ENCODE peak calls at places on chromosomes 5 and 9, in ten cellular contexts. E, W, G, N, Q, S, U, H, R and L are unnamed samples.

GRCh38 chr5:73451218-73452130 is 2.9 kb upstream of the FOXD1 start:
- DNase-seq in E (peak; percentile 59), W (peak; percentile 57), G (no peak), N (peak; percentile 68), Q (peak; percentile 85), S (no peak), U (peak; percentile 60), H (peak; percentile 69), R (peak; percentile 45), L (peak; percentile 44)

GRCh38 chr5:168714046-168714445 is 134.9 kb upstream of the PANK3 start:
- DNase-seq in E (peak; percentile 47), W (no peak), G (no peak), N (no peak), Q (no peak), S (peak; percentile 15), U (no peak), H (no peak), R (no peak), L (no peak)

GRCh38 chr5:56003179-56003578 is 8.4 kb upstream of the IL6ST start:
- DNase-seq in E (peak; percentile 62), W (no peak), G (peak; percentile 66), N (peak; percentile 92), Q (no peak), S (peak; percentile 63), U (peak; percentile 66), H (no peak), R (no peak), L (no peak)

GRCh38 chr9:124869986-124870560 is 8.1 kb downstream of the ARPC5L start:
- DNase-seq in E (peak; percentile 37), W (peak; percentile 76), G (no peak), N (no peak), Q (no peak), S (no peak), U (peak; percentile 32), H (no peak), R (no peak), L (peak; percentile 56)

GRCh38 chr5:64884541-64884940 is 115.8 kb downstream of the CWC27 start:
- DNase-seq in E (no peak), W (no peak), G (no peak), N (no peak), Q (no peak), S (no peak), U (no peak), H (no peak), R (no peak), L (no peak)

GRCh38 chr9:114304416-114305188 is 18.3 kb upstream of the ORM1 start:
- DNase-seq in E (no peak), W (no peak), G (no peak), N (no peak), Q (no peak), S (peak; percentile 37), U (no peak), H (no peak), R (no peak), L (no peak)

GRCh38 chr9:16161469-16161868 is 608.6 kb downstream of the CCDC171 start:
- DNase-seq in E (no peak), W (no peak), G (no peak), N (no peak), Q (no peak), S (no peak), U (no peak), H (no peak), R (no peak), L (no peak)

GRCh38 chr5:159531554-159532105 is 201.3 kb upstream of the IL12B start:
- DNase-seq in E (no peak), W (no peak), G (no peak), N (no peak), Q (no peak), S (no peak), U (peak; percentile 36), H (no peak), R (no peak), L (no peak)

GRCh38 chr9:27394154-27394825 is 97.3 kb upstream of the EQTN start:
- DNase-seq in E (no peak), W (no peak), G (no peak), N (no peak), Q (no peak), S (no peak), U (peak; percentile 30), H (no peak), R (no peak), L (no peak)

GRCh38 chr5:172322028-172322965 is 38.7 kb upstream of the UBTD2 start:
- DNase-seq in E (no peak), W (no peak), G (no peak), N (no peak), Q (no peak), S (peak; percentile 5), U (no peak), H (no peak), R (no peak), L (no peak)

GRCh38 chr9:98009926-98010325 is 26.8 kb downstream of the ANP32B start:
- DNase-seq in E (peak; percentile 18), W (no peak), G (no peak), N (no peak), Q (no peak), S (no peak), U (no peak), H (no peak), R (no peak), L (no peak)

GRCh38 chr5:107377277-107377609 is 293.5 kb downstream of the EFNA5 start:
- DNase-seq in E (no peak), W (no peak), G (no peak), N (no peak), Q (no peak), S (no peak), U (no peak), H (no peak), R (no peak), L (no peak)
- H3K4me1 ChIP-seq in E (peaks cover 5% of the 10 kb centered on the region), W (no peaks in the 10 kb centered on the region), G (peaks cover 10% of the 10 kb centered on the region), N (peaks cover 53% of the 10 kb centered on the region), Q (peaks cover 1% of the 10 kb centered on the region), S (no peaks in the 10 kb centered on the region), U (peaks cover 26% of the 10 kb centered on the region), H (no peaks in the 10 kb centered on the region), R (peaks cover 6% of the 10 kb centered on the region), L (no peaks in the 10 kb centered on the region)

GRCh38 chr5:117060099-117060498 is 485.5 kb upstream of the SEMA6A start:
- DNase-seq in E (no peak), W (no peak), G (no peak), N (no peak), Q (no peak), S (no peak), U (no peak), H (no peak), R (no peak), L (no peak)

GRCh38 chr5:117058740-117059139 is 484.1 kb upstream of the SEMA6A start:
- DNase-seq in E (no peak), W (no peak), G (no peak), N (no peak), Q (no peak), S (no peak), U (no peak), H (no peak), R (no peak), L (no peak)

GRCh38 chr5:117054141-117054540 is 479.5 kb upstream of the SEMA6A start:
- DNase-seq in E (no peak), W (no peak), G (no peak), N (no peak), Q (no peak), S (no peak), U (no peak), H (no peak), R (no peak), L (no peak)

GRCh38 chr5:117054808-117055398 is 480.3 kb upstream of the SEMA6A start:
- DNase-seq in E (no peak), W (no peak), G (no peak), N (no peak), Q (no peak), S (no peak), U (no peak), H (no peak), R (no peak), L (no peak)
- H3K27ac ChIP-seq in E (no peak overlapping the region), W (no peak overlapping the region), G (no peak overlapping the region), N (no peak overlapping the region), Q (no peak overlapping the region), S (no peak overlapping the region), U (no peak overlapping the region), H (no peak overlapping the region), R (no peak overlapping the region), L (no peak overlapping the region)

GRCh38 chr5:16888694-16889124 is 47.4 kb downstream of the MYO10 start:
- DNase-seq in E (peak; percentile 67), W (no peak), G (peak; percentile 63), N (peak; percentile 63), Q (no peak), S (no peak), U (peak; percentile 87), H (no peak), R (no peak), L (no peak)

GRCh38 chr5:16889203-16889971 is 46.7 kb downstream of the MYO10 start:
- DNase-seq in E (peak; percentile 88), W (no peak), G (peak; percentile 90), N (peak; percentile 72), Q (no peak), S (no peak), U (peak; percentile 89), H (no peak), R (peak; percentile 63), L (no peak)

GRCh38 chr5:16889972-16890519 is 46.0 kb downstream of the MYO10 start:
- DNase-seq in E (peak; percentile 78), W (no peak), G (peak; percentile 95), N (peak; percentile 44), Q (no peak), S (no peak), U (peak; percentile 67), H (no peak), R (no peak), L (no peak)

GRCh38 chr5:16894236-16895057 is 41.6 kb downstream of the MYO10 start:
- DNase-seq in E (peak; percentile 96), W (no peak), G (peak; percentile 99), N (peak; percentile 98), Q (no peak), S (no peak), U (peak; percentile 100), H (no peak), R (peak; percentile 82), L (no peak)

GRCh38 chr5:16891043-16891442 is 45.0 kb downstream of the MYO10 start:
- DNase-seq in E (no peak), W (no peak), G (no peak), N (no peak), Q (no peak), S (no peak), U (no peak), H (no peak), R (no peak), L (no peak)
- H3K4me1 ChIP-seq in E (peaks cover 42% of the 10 kb centered on the region), W (no peaks in the 10 kb centered on the region), G (peaks cover 69% of the 10 kb centered on the region), N (peaks cover 93% of the 10 kb centered on the region), Q (peaks cover 2% of the 10 kb centered on the region), S (no peaks in the 10 kb centered on the region), U (peaks cover 50% of the 10 kb centered on the region), H (peaks cover 34% of the 10 kb centered on the region), R (peaks cover 26% of the 10 kb centered on the region), L (no peaks in the 10 kb centered on the region)

DNA sequence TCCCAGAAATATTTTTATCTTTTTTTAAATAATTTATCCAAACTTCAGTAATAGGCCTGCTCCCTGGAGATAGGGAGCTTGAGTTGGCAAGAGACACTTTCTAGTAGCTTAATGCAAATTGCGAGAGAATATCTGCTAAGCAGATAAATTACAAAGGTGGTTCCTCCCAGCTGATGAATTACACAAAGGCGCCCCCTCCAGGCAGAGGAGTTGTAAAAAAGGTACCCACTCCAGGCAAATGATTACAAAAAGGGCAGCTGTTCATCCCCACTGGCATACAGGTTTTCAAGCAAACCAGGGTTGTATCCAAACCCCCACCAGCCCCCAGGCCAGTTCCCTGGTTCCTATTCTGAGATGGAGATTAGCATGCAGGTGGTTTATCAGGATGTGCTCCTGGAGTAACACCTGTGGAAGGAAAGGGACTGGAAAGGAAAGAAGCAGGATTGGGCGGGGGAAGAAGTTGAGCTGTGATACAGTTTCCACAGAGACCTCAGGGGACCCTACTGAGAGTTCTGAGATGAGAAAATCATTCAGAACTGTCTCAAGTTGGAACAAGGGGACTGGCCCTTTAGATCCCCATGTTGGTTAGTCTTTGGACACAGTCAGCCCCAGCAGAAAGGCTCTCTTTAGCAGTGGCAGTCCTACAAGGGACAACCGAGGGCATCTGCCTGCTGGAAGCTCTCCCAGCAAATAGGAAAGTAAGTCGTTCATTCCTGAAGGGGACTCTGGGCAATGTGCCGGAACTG is 25.5 kb downstream of the ESM1 start:
- DNase-seq in E (no peak), W (no peak), G (no peak), N (no peak), Q (no peak), S (no peak), U (peak; percentile 3), H (no peak), R (peak; percentile 66), L (no peak)
- H3K27ac ChIP-seq in E (no peak overlapping the region), W (no peak overlapping the region), G (no peak overlapping the region), N (no peak overlapping the region), Q (no peak overlapping the region), S (no peak overlapping the region), U (no peak overlapping the region), H (no peak overlapping the region), R (no peak overlapping the region), L (no peak overlapping the region)